ENCODE peak calls at places on chromosomes 5 and 9, in five cellular contexts. W is tibial artery, I is fibroblast of lung, K is sigmoid colon, P is thyroid gland. J is an unnamed sample. For H3K36me3, the result is how much of the 10 kb centered on the place peaks cover.

GRCh38 chr5:57434683-57435082 is 47.9 kb downstream of the ACTBL2 start:
- DNase-seq in W (no peak), I (no peak), K (no peak), P (no peak), J (no peak)

GRCh38 chr9:118003240-118003639 is 299.0 kb downstream of the TLR4 start:
- DNase-seq in W (no peak), I (no peak), K (no peak), P (no peak), J (no peak)

GRCh38 chr5:71905804-71906711 is 187.0 kb downstream of the CARTPT start:
- DNase-seq in W (no peak), I (peak), K (no peak), P (no peak), J (no peak)

GRCh38 chr5:168055982-168056381 is 235.5 kb upstream of the WWC1 start:
- DNase-seq in W (no peak), I (no peak), K (no peak), P (no peak), J (no peak)

GRCh38 chr5:109335114-109335513 is 74.7 kb downstream of the PJA2 start:
- DNase-seq in W (no peak), I (no peak), K (no peak), P (no peak), J (no peak)

GRCh38 chr5:37533851-37534250 is 154.7 kb downstream of the WDR70 start:
- DNase-seq in W (no peak), I (peak), K (no peak), P (no peak), J (no peak)

GRCh38 chr9:21395778-21396717 is 10.8 kb upstream of the IFNA2 start:
- DNase-seq in W (peak), I (no peak), K (peak), P (peak), J (peak)

GRCh38 chr5:19546521-19546920 is 441.5 kb downstream of the CDH18 start:
- DNase-seq in W (no peak), I (no peak), K (no peak), P (no peak), J (no peak)

GRCh38 chr5:142737169-142737568 is 33.0 kb upstream of the ARHGAP26 start:
- DNase-seq in W (no peak), I (no peak), K (no peak), P (no peak), J (no peak)

GRCh38 chr9:89770779-89771178 is 166.0 kb downstream of the GADD45G start:
- DNase-seq in W (no peak), I (no peak), K (no peak), P (no peak), J (no peak)

GRCh38 chr9:8781447-8781846 is 981.9 kb upstream of the DMAC1 start:
- DNase-seq in W (no peak), I (no peak), K (no peak), P (no peak), J (no peak)

GRCh38 chr9:38342532-38342931 is 50.0 kb upstream of the ALDH1B1 start:
- DNase-seq in W (no peak), I (no peak), K (no peak), P (no peak), J (no peak)

GRCh38 chr5:108720416-108720815 is 27.3 kb upstream of the FER start:
- DNase-seq in W (no peak), I (peak), K (no peak), P (no peak), J (no peak)

GRCh38 chr9:136511670-136512592 is 29.1 kb upstream of the SEC16A start:
- DNase-seq in W (peak), I (no peak), K (peak), P (peak), J (no peak)

GRCh38 chr9:30411571-30411970 is 1972.9 kb upstream of the ACO1 start:
- DNase-seq in W (no peak), I (no peak), K (no peak), P (no peak), J (no peak)
- TF ChIP-seq CTCF in W (no peak), I (no peak), K (no peak), P (no peak), J (no peak)

DNA sequence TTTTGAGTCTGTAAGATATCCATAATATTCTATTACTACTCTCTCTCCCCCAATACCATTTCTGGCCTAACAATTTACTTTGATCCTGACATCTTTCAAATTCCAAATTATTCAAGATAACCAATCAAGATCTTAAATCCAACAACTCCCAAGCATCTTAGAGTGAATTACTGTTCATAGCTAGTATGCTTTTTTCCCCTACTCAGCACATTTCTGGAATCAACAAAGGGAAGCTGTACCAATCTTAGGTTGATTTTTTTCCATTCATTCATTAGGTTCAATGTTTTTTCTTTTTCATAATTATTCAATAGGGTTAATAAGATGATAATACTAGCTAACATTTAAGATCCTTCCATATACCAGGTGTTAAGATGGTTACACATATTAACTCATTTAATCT is 50.3 kb upstream of the MTMR12 start:
- DNase-seq in W (no peak), I (no peak), K (no peak), P (no peak), J (no peak)
- H3K36me3 ChIP-seq in W (half or more), I (under half), K (half or more), P (under half), J (under half)

GRCh38 chr5:159987031-159987674 is 21.8 kb upstream of the TTC1 start:
- DNase-seq in W (peak), I (peak), K (peak), P (peak), J (peak)
- TF ChIP-seq CTCF in W (peak), I (peak), K (peak), P (peak), J (peak)

GRCh38 chr9:134052491-134052890 is 15.3 kb downstream of the BRD3 start:
- DNase-seq in W (no peak), I (no peak), K (peak), P (no peak), J (peak)
- H3K36me3 ChIP-seq in W (half or more), I (under half), K (half or more), P (half or more), J (under half)

GRCh38 chr9:88540364-88540763 is 5.4 kb downstream of the NXNL2 start:
- DNase-seq in W (no peak), I (no peak), K (no peak), P (no peak), J (no peak)
- TF ChIP-seq CTCF in W (no peak), I (no peak), K (no peak), P (no peak), J (no peak)

GRCh38 chr5:178502401-178503100 is 87.6 kb downstream of the COL23A1 start:
- DNase-seq in W (no peak), I (no peak), K (no peak), P (no peak), J (no peak)

GRCh38 chr5:178504340-178504960 is 85.7 kb downstream of the COL23A1 start:
- DNase-seq in W (no peak), I (no peak), K (no peak), P (peak), J (no peak)

GRCh38 chr5:178507151-178507932 is 82.9 kb downstream of the COL23A1 start:
- DNase-seq in W (no peak), I (no peak), K (peak), P (no peak), J (no peak)

GRCh38 chr5:178509491-178510057 is 80.6 kb downstream of the COL23A1 start:
- DNase-seq in W (no peak), I (no peak), K (no peak), P (no peak), J (no peak)

GRCh38 chr5:178505639-178506407 is 84.4 kb downstream of the COL23A1 start:
- DNase-seq in W (no peak), I (no peak), K (no peak), P (peak), J (no peak)
- H3K36me3 ChIP-seq in W (under half), I (under half), K (under half), P (under half), J (under half)

GRCh38 chr9:128992995-128993394 is 35.1 kb downstream of the SH3GLB2 start:
- DNase-seq in W (no peak), I (no peak), K (no peak), P (no peak), J (no peak)
- TF ChIP-seq CTCF in W (no peak), I (peak), K (no peak), P (no peak), J (no peak)

GRCh38 chr5:171407234-171407633 is 12.2 kb upstream of the FGF18 start:
- DNase-seq in W (no peak), I (no peak), K (no peak), P (no peak), J (no peak)
- H3K36me3 ChIP-seq in W (half or more), I (under half), K (half or more), P (half or more), J (under half)

J was measured in mucosa of descending colon.